ENCODE peak calls at places on chromosomes 16 and 17, in five cellular contexts. I is hypothalamus, A is LoVo, S is uterus, H is mammary epithelial cell. F is an unnamed sample.

GRCh38 chr17:21039839-21040575 is 2.8 kb downstream of the USP22 start:
- DNase-seq in I (no peak), A (peak), S (no peak), H (peak), F (peak)

GRCh38 chr16:75420987-75421819 is 12.1 kb downstream of the CFDP1 start:
- DNase-seq in I (peak), A (no peak), S (peak), H (peak), F (peak)

GRCh38 chr17:2207815-2208515 is 95.6 kb downstream of the SMG6 start:
- DNase-seq in I (no peak), A (no peak), S (no peak), H (no peak), F (peak)

GRCh38 chr17:16995930-16996329 is 24.0 kb upstream of the TNFRSF13B start:
- DNase-seq in I (no peak), A (no peak), S (no peak), H (no peak), F (no peak)

GRCh38 chr16:3187798-3188674 is at the start of gene OR1F1:
- DNase-seq in I (no peak), A (no peak), S (no peak), H (peak), F (peak)

GRCh38 chr16:30786936-30787612 is at the start of gene ZNF629:
- DNase-seq in I (peak), A (peak), S (peak), H (peak), F (no peak)

GRCh38 chr16:25812215-25812614 is 120.5 kb downstream of the HS3ST4 start:
- DNase-seq in I (no peak), A (no peak), S (no peak), H (no peak), F (no peak)

GRCh38 chr17:27654136-27654535 is 23.1 kb downstream of the LGALS9 start:
- DNase-seq in I (no peak), A (no peak), S (no peak), H (no peak), F (no peak)

GRCh38 chr17:7251330-7252175 is at the start of gene CTDNEP1:
- DNase-seq in I (peak), A (peak), S (peak), H (peak), F (peak)

GRCh38 chr17:56499799-56500388 is 93.6 kb upstream of the NOG start:
- DNase-seq in I (no peak), A (peak), S (no peak), H (peak), F (peak)

GRCh38 chr17:80105762-80106161 is 4.4 kb downstream of the GAA start:
- DNase-seq in I (no peak), A (no peak), S (no peak), H (no peak), F (peak)

GRCh38 chr16:64058685-64059084 is 1063.2 kb downstream of the CDH11 start:
- DNase-seq in I (no peak), A (no peak), S (no peak), H (no peak), F (no peak)

GRCh38 chr17:36578671-36579070 is 13.0 kb upstream of the DHRS11 start:
- DNase-seq in I (no peak), A (no peak), S (no peak), H (peak), F (no peak)

GRCh38 chr17:76139801-76140660 is 1.0 kb downstream of the FOXJ1 start:
- DNase-seq in I (no peak), A (no peak), S (no peak), H (no peak), F (no peak)

GRCh38 chr17:3818786-3819185 is 17.8 kb upstream of the ITGAE start:
- DNase-seq in I (no peak), A (no peak), S (no peak), H (no peak), F (no peak)

GRCh38 chr16:27374794-27375499 is 27.0 kb upstream of the IL21R start:
- DNase-seq in I (peak), A (peak), S (peak), H (peak), F (peak)

GRCh38 chr17:60656499-60656898 is 21.2 kb upstream of the BCAS3 start:
- DNase-seq in I (no peak), A (no peak), S (no peak), H (no peak), F (no peak)

GRCh38 chr17:58747674-58748073 is 8.0 kb upstream of the PPM1E start:
- DNase-seq in I (no peak), A (no peak), S (no peak), H (no peak), F (no peak)

GRCh38 chr16:76676356-76676755 is 399.2 kb downstream of the CNTNAP4 start:
- DNase-seq in I (no peak), A (peak), S (no peak), H (peak), F (peak)

GRCh38 chr16:2592786-2593185 is 55.0 kb downstream of the PDPK1 start:
- DNase-seq in I (no peak), A (no peak), S (no peak), H (no peak), F (no peak)

GRCh38 chr16:85300451-85300968 is 188.2 kb upstream of the CIBAR2 start:
- DNase-seq in I (no peak), A (no peak), S (no peak), H (no peak), F (peak)

GRCh38 chr17:82801377-82801970 is 38.3 kb downstream of the ZNF750 start:
- DNase-seq in I (no peak), A (no peak), S (no peak), H (no peak), F (no peak)

GRCh38 chr16:31108794-31109558 is 790 bp downstream of the BCKDK start:
- DNase-seq in I (no peak), A (no peak), S (no peak), H (no peak), F (no peak)

GRCh38 chr17:28745052-28745776 is 1.4 kb downstream of the TRAF4 start:
- DNase-seq in I (peak), A (no peak), S (peak), H (peak), F (peak)

GRCh38 chr17:41602524-41602923 is 10.0 kb downstream of the KRT16 start:
- DNase-seq in I (no peak), A (peak), S (no peak), H (no peak), F (no peak)

GRCh38 chr17:45394913-45395568 is 37.6 kb downstream of the ARHGAP27 start:
- DNase-seq in I (peak), A (peak), S (peak), H (peak), F (peak)

GRCh38 chr16:1828645-1829410 is 1.8 kb downstream of the FAHD1 start:
- DNase-seq in I (no peak), A (peak), S (no peak), H (no peak), F (no peak)

GRCh38 chr17:72697602-72698146 is 394.8 kb downstream of the SLC39A11 start:
- DNase-seq in I (peak), A (no peak), S (no peak), H (no peak), F (no peak)

GRCh38 chr17:7626956-7627249 is 718 bp downstream of the SAT2 start:
- DNase-seq in I (no peak), A (no peak), S (no peak), H (no peak), F (no peak)

GRCh38 chr16:30382398-30383015 is at the start of gene SEPTIN1:
- DNase-seq in I (no peak), A (no peak), S (no peak), H (no peak), F (no peak)

GRCh38 chr17:74757502-74757901 is 9.1 kb downstream of the NHERF1 start:
- DNase-seq in I (no peak), A (no peak), S (no peak), H (no peak), F (peak)

GRCh38 chr17:57071991-57072944 is 12.8 kb upstream of the AKAP1 start:
- DNase-seq in I (no peak), A (no peak), S (no peak), H (no peak), F (no peak)

GRCh38 chr17:21029032-21029431 is 13.8 kb downstream of the USP22 start:
- DNase-seq in I (no peak), A (no peak), S (no peak), H (peak), F (peak)

GRCh38 chr16:991759-992158 is 10.2 kb downstream of the SOX8 start:
- DNase-seq in I (no peak), A (no peak), S (no peak), H (no peak), F (no peak)

GRCh38 chr16:64225696-64226095 is 896.2 kb downstream of the CDH11 start:
- DNase-seq in I (no peak), A (no peak), S (no peak), H (no peak), F (peak)

GRCh38 chr16:56199164-56199563 is 7.9 kb downstream of the GNAO1 start:
- DNase-seq in I (no peak), A (no peak), S (no peak), H (no peak), F (no peak)

GRCh38 chr16:47971225-47971624 is 184.6 kb downstream of the ABCC12 start:
- DNase-seq in I (no peak), A (no peak), S (no peak), H (no peak), F (no peak)

GRCh38 chr17:37830151-37830993 is 85.5 kb upstream of the HNF1B start:
- DNase-seq in I (no peak), A (no peak), S (no peak), H (no peak), F (no peak)

GRCh38 chr17:55201609-55201932 is 63.2 kb upstream of the HLF start:
- DNase-seq in I (no peak), A (no peak), S (no peak), H (no peak), F (no peak)

GRCh38 chr17:39753514-39754160 is 15.9 kb downstream of the GRB7 start:
- DNase-seq in I (no peak), A (peak), S (no peak), H (no peak), F (no peak)

F was measured in bronchial epithelial cell.